ENCODE peak calls at places on chromosomes 7 and 10, in seven cellular contexts. B, J, Q, R, F, G and P are unnamed samples.
A peak's percentile ranks its signal among the peaks of the same experiment; 100 is the strongest.

GRCh38 chr7:153581415-153581814 is 470.8 kb upstream of the DPP6 start:
- DNase-seq in R (no peak), F (no peak), J (no peak), Q (no peak), G (no peak), B (no peak), P (no peak)

GRCh38 chr7:153943428-153944370 is 108.5 kb upstream of the DPP6 start:
- DNase-seq in B (no peak), F (no peak), R (no peak), J (no peak), G (no peak), Q (no peak), P (no peak)

GRCh38 chr10:126944191-126944590 is 39.0 kb downstream of the DOCK1 start:
- DNase-seq in F (no peak), R (no peak), J (no peak), Q (no peak), B (no peak), G (no peak), P (no peak)

GRCh38 chr10:11573497-11573896 is 38.0 kb downstream of the USP6NL start:
- DNase-seq in R (no peak), G (no peak), B (peak; percentile 58), F (peak; percentile 70), Q (peak; percentile 63), J (peak; percentile 67), P (no peak)

GRCh38 chr7:44936322-44936721 is 42.5 kb downstream of the MYO1G start:
- DNase-seq in G (no peak), B (no peak), Q (no peak), J (no peak), R (no peak), F (no peak), P (no peak)

GRCh38 chr10:112307631-112308502 is 24.7 kb downstream of the TECTB start:
- DNase-seq in Q (peak; percentile 43), F (peak; percentile 67), J (peak; percentile 35), B (peak; percentile 22), R (peak; percentile 5), G (peak; percentile 24), P (peak; percentile 3)

GRCh38 chr10:98141484-98142073 is 7.1 kb downstream of the R3HCC1L start:
- DNase-seq in F (no peak), B (no peak), J (peak; percentile 50), G (no peak), R (no peak), Q (no peak), P (no peak)

GRCh38 chr7:157831143-157831900 is 494.5 kb downstream of the DNAJB6 start:
- DNase-seq in B (no peak), F (no peak), Q (no peak), G (no peak), R (no peak), J (no peak), P (no peak)

GRCh38 chr7:450741-451140 is 68.9 kb downstream of the PDGFA start:
- DNase-seq in F (no peak), J (no peak), Q (no peak), G (no peak), R (no peak), B (no peak), P (peak; percentile 12)

GRCh38 chr10:68305889-68306288 is 26.0 kb upstream of the HNRNPH3 start:
- DNase-seq in J (no peak), B (no peak), G (no peak), F (no peak), R (no peak), Q (no peak), P (no peak)
- H3K27ac ChIP-seq in J (no peak overlapping the region), B (no peak overlapping the region), G (no peak overlapping the region), F (no peak overlapping the region), R (no peak overlapping the region), Q (no peak overlapping the region), P (no peak overlapping the region)

GRCh38 chr10:3780056-3780765 is 4.8 kb downstream of the KLF6 start:
- DNase-seq in B (peak; percentile 76), F (peak; percentile 83), J (no peak), Q (peak; percentile 71), R (no peak), G (peak; percentile 42), P (no peak)
- H3K4me1 ChIP-seq in B (peaks cover 25% of the 10 kb centered on the region), F (peaks cover 51% of the 10 kb centered on the region), J (peaks cover 17% of the 10 kb centered on the region), Q (peaks cover 30% of the 10 kb centered on the region), R (peaks cover 67% of the 10 kb centered on the region), G (peaks cover 60% of the 10 kb centered on the region), P (peaks cover 69% of the 10 kb centered on the region)

DNA sequence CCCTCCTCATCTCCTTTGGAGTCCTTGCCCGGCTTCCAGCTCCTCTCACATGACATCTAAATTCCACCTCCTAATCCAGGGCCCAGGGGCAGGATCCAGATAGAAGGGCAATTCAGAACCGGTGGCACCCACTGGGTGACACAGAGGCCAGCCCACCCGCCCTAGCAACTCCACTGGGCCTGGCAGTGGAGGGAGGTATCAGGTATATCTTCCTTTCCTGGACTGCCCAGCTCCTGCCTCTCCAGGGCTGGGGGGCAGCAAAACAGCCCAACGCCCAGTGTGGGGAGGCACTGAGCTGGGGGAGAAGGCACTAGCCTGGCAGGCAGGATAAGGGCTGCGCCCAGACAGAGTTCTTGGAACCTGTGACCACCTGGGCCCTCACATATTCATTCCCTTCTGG is 10.4 kb upstream of the TRIM8 start:
- DNase-seq in G (peak; percentile 6), R (no peak), F (no peak), J (no peak), B (no peak), Q (no peak), P (no peak)
- H3K27ac ChIP-seq in G (peak overlapping the region; percentile 85), R (no peak overlapping the region), F (peak overlapping the region; percentile 92), J (no peak overlapping the region), B (no peak overlapping the region), Q (peak overlapping the region; percentile 96), P (peak overlapping the region; percentile 55)

DNA sequence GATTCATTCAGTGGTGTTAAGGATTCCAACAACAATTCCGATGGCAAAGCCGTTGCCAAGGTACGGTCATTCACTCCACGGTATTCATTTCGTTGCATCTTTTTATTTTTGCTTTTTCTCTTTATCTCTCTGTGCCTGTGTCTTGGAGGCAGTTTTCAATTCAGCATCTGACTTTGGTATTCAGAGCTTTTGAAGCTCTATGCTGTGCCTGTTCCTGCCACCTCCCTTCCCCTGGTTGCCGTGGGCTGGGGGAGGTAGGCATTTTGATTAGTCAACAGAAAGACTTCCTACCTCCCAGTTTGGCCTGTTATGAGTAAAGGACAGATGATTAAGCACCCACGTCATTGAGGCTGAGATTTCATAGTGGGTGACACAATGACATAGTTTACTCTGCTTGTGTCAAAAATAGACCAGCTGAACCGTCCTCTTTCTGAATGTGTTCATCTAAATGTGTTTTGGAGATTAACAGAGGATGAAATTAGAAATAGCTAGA is 149.5 kb downstream of the ARID5B start:
- DNase-seq in Q (peak; percentile 96), B (peak; percentile 96), R (peak; percentile 57), J (no peak), F (peak; percentile 96), G (peak; percentile 67), P (peak; percentile 87)
- H3K4me1 ChIP-seq in Q (peaks cover 22% of the 10 kb centered on the region), B (peaks cover 10% of the 10 kb centered on the region), R (peaks cover 37% of the 10 kb centered on the region), J (peaks cover 70% of the 10 kb centered on the region), F (peaks cover 77% of the 10 kb centered on the region), G (peaks cover 54% of the 10 kb centered on the region), P (peaks cover 84% of the 10 kb centered on the region)

DNA sequence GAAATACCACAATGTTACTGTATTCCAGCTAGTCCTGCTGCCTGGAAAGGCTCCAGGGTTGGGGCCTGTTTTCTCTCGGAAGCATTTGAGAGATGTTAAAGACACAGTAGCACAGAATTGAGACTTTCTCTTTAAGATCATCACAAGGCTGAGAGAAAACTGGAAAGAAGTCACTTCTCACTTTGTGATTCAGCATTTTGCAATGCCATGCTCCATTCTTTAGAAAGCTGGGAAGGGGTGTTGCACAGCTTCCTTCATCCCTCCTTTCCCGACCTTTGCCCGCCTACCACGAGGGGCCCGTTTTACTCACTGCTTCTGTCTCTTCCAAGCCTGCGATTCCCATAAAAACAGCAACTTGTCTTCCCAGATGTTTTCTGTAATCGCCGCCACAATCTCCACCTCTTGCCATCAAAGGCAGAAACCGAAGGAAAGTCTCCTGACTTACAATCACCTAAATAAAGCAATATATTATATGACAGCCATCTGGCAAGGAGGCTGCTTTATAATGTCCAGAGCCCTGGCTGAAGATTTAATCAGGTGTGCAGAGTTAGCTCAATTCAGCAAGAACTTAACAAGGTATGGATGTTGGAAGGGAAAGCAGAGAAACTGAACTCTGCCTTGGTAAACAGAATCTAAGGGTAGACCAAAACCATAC is 18.9 kb downstream of the NOD1 start:
- DNase-seq in R (no peak), J (no peak), Q (peak; percentile 95), F (peak; percentile 91), G (peak; percentile 71), B (peak; percentile 88), P (no peak)
- H3K27ac ChIP-seq in R (no peak overlapping the region), J (no peak overlapping the region), Q (peak overlapping the region; percentile 61), F (peak overlapping the region; percentile 87), G (peak overlapping the region; percentile 41), B (peak overlapping the region; percentile 84), P (no peak overlapping the region)

GRCh38 chr10:32349199-32349585 is 2.2 kb upstream of the EPC1 start:
- DNase-seq in J (no peak), B (no peak), F (no peak), R (no peak), Q (no peak), G (no peak), P (no peak)
- H3K4me1 ChIP-seq in J (peaks cover 75% of the 10 kb centered on the region), B (peaks cover 3% of the 10 kb centered on the region), F (peaks cover 14% of the 10 kb centered on the region), R (peaks cover 43% of the 10 kb centered on the region), Q (peaks cover 5% of the 10 kb centered on the region), G (peaks cover 41% of the 10 kb centered on the region), P (peaks cover 74% of the 10 kb centered on the region)

DNA sequence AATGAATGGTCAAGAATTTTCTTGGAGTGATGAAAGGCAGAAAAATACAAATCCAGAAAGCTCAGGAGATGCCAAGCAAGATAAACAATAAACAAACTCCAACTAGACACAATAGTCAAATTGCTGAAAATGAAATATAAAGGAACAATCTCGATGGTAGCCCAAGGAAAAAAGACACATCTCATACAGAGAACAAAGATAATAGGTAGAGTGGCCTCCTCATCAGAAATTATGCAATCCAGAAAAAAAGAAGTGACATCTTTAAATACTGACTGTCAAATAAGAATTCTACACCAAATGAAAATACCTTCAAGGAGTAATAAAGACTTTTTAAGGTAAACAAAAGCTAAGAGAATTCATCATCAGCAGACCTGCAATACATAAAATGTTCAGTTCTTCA is 150.4 kb downstream of the ANK3 start:
- DNase-seq in R (no peak), G (no peak), F (no peak), Q (no peak), J (no peak), B (no peak), P (no peak)
- H3K27ac ChIP-seq in R (no peak overlapping the region), G (no peak overlapping the region), F (no peak overlapping the region), Q (no peak overlapping the region), J (peak overlapping the region; percentile 99), B (no peak overlapping the region), P (no peak overlapping the region)

GRCh38 chr10:114026189-114027040 is 17.3 kb upstream of the ADRB1 start:
- DNase-seq in G (no peak), B (peak; percentile 86), F (peak; percentile 73), R (no peak), Q (peak; percentile 53), J (peak; percentile 18), P (no peak)

GRCh38 chr10:114029655-114030054 is 14.0 kb upstream of the ADRB1 start:
- DNase-seq in R (no peak), F (no peak), Q (no peak), B (no peak), J (no peak), G (no peak), P (no peak)

GRCh38 chr10:114027041-114027394 is 16.6 kb upstream of the ADRB1 start:
- DNase-seq in G (no peak), Q (no peak), F (no peak), J (no peak), B (no peak), R (no peak), P (no peak)

GRCh38 chr10:114028425-114028824 is 15.2 kb upstream of the ADRB1 start:
- DNase-seq in J (no peak), Q (no peak), F (no peak), R (no peak), G (no peak), B (no peak), P (no peak)

GRCh38 chr10:114027951-114028350 is 15.7 kb upstream of the ADRB1 start:
- DNase-seq in J (no peak), F (no peak), R (no peak), B (no peak), Q (no peak), G (no peak), P (no peak)
- H3K4me1 ChIP-seq in J (peaks cover 36% of the 10 kb centered on the region), F (peaks cover 22% of the 10 kb centered on the region), R (peaks cover 10% of the 10 kb centered on the region), B (peaks cover 9% of the 10 kb centered on the region), Q (no peaks in the 10 kb centered on the region), G (no peaks in the 10 kb centered on the region), P (no peaks in the 10 kb centered on the region)